ENCODE peak calls at places on chromosomes 5 and 9, in ten cellular contexts. O, Z, R, P, Y, F, A, V, U and N are unnamed samples.

GRCh38 chr5:149857499-149857898 is 87.1 kb downstream of the PDE6A start:
- DNase-seq in O (peak), Z (peak), Y (no peak), V (no peak), U (peak), P (peak), A (no peak), F (no peak), R (peak), N (no peak)

GRCh38 chr5:2207966-2208544 is 325.3 kb upstream of the IRX4 start:
- DNase-seq in A (peak), U (no peak), F (no peak), P (no peak), R (peak), Z (peak), V (no peak), Y (no peak), O (no peak), N (no peak)

GRCh38 chr5:170297589-170298462 is at the start of gene LCP2:
- DNase-seq in A (no peak), Y (no peak), Z (no peak), R (no peak), V (peak), O (peak), P (no peak), F (no peak), U (no peak), N (peak)

GRCh38 chr5:130323804-130324454 is 419.7 kb downstream of the CHSY3 start:
- DNase-seq in P (no peak), A (no peak), F (no peak), R (no peak), O (no peak), Y (peak), Z (no peak), V (peak), U (no peak), N (peak)

GRCh38 chr9:7388755-7389154 is 410.8 kb downstream of the DMAC1 start:
- DNase-seq in R (no peak), U (no peak), O (no peak), P (no peak), A (no peak), V (no peak), Z (no peak), F (no peak), Y (no peak), N (no peak)

GRCh38 chr9:129494113-129494789 is 126.7 kb downstream of the C9orf50 start:
- DNase-seq in A (no peak), U (no peak), Y (no peak), F (no peak), Z (peak), V (no peak), O (no peak), R (no peak), P (no peak), N (no peak)

GRCh38 chr9:32431940-32432555 is 47.6 kb downstream of the ACO1 start:
- DNase-seq in O (peak), P (no peak), U (peak), Y (peak), A (peak), Z (peak), V (no peak), R (no peak), F (peak), N (no peak)

GRCh38 chr9:95370064-95370463 is 52.6 kb upstream of the FANCC start:
- DNase-seq in R (no peak), Z (no peak), P (no peak), A (no peak), V (no peak), O (no peak), Y (no peak), F (no peak), U (no peak), N (no peak)

GRCh38 chr5:73028991-73029540 is 73.2 kb downstream of the FCHO2 start:
- DNase-seq in Z (no peak), A (no peak), V (no peak), O (no peak), U (no peak), Y (no peak), P (no peak), F (peak), R (no peak), N (no peak)

GRCh38 chr5:73030995-73031394 is 75.2 kb downstream of the FCHO2 start:
- DNase-seq in F (peak), O (no peak), Y (no peak), R (no peak), Z (peak), A (peak), P (no peak), V (no peak), U (no peak), N (no peak)

GRCh38 chr5:73030531-73030930 is 74.7 kb downstream of the FCHO2 start:
- DNase-seq in Y (no peak), A (no peak), F (no peak), U (no peak), O (no peak), R (no peak), V (no peak), Z (no peak), P (no peak), N (no peak)

GRCh38 chr5:73027816-73028215 is 72.0 kb downstream of the FCHO2 start:
- DNase-seq in V (no peak), U (no peak), A (no peak), Y (no peak), Z (no peak), P (no peak), R (no peak), F (no peak), O (no peak), N (no peak)

GRCh38 chr5:73027361-73027760 is 71.5 kb downstream of the FCHO2 start:
- DNase-seq in O (no peak), Z (no peak), P (no peak), R (no peak), V (no peak), U (no peak), F (no peak), Y (no peak), A (no peak), N (no peak)
- TF ChIP-seq CTCF in O (no peak), Z (no peak), P (no peak), R (peak), V (no peak), U (peak), F (peak), Y (peak), A (peak), N (no peak)

DNA sequence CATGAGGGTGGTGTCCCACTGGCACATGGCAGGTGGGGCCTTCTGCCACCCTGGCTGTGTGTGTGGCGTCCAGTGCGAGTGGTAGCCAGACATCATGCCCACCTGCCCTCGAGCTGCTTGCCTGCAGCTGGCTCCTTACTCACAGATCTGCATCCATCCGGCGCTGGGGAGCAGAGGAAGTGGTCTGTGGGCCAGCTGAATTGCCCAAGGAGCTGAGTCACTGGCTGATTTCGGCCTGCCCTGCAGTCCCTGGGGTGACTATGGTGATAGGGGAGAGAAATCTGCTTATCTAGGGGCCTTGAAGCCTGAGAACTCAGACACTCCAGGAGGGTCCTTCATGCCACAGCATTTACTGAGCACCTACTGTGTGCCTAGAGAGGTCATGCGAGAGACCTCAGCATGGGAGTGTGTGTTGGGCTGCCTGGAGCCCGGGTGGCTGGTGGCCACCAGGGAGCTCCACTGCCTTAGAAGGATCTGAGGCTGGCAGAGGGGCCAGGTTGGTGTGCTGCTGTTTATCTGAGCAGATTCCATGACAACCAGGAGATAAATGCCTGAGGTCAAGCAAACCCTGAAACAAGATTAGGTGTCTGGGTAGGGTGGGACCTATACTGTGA is 57.1 kb downstream of the SLC22A5 start:
- DNase-seq in R (peak), V (peak), Z (peak), U (peak), Y (peak), O (peak), A (no peak), F (peak), P (peak), N (peak)
- TF ChIP-seq CTCF in R (peak), V (peak), Z (peak), U (peak), Y (peak), O (peak), A (peak), F (peak), P (no peak), N (peak)

DNA sequence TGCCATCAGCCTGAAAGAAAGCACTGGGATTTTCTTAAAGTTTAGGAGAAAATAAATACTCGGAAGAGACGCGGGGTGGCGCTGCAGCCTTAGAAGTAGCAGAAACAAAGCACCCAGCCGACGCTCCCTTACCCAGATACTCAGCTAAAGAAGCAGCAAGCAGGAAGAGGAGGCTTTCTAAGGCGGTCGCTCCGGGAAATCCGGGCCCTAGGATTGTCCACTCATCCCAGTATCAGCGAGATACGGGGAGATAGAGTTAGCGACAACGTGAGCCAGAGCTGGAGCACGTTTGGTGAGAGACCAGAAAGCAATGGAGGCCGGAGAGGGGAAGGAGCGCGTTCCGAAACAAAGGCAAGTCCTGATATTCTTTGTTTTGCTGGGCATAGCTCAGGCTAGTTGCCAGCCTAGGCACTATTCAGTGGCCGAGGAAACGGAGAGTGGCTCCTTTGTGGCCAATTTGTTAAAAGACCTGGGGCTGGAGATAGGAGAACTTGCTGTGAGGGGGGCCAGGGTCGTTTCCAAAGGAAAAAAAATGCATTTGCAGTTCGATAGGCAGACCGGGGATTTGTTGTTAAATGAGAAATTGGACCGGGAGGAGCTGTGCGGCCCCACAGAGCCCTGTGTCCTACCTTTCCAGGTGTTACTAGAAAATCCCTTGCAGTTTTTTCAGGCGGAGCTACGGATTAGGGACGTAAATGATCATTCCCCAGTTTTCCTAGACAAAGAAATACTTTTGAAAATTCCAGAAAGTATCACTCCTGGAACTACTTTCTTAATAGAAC is at the start of gene PCDHB2:
- DNase-seq in O (no peak), Y (no peak), R (no peak), A (peak), Z (peak), V (no peak), F (peak), U (peak), P (no peak), N (no peak)
- TF ChIP-seq CTCF in O (peak), Y (no peak), R (peak), A (peak), Z (peak), V (no peak), F (peak), U (peak), P (no peak), N (peak)

GRCh38 chr5:141392429-141393198 is at the start of gene PCDHGA8:
- DNase-seq in O (no peak), V (no peak), R (no peak), F (no peak), A (no peak), P (no peak), Z (no peak), Y (no peak), U (no peak), N (no peak)
- TF ChIP-seq CTCF in O (no peak), V (no peak), R (peak), F (peak), A (no peak), P (no peak), Z (no peak), Y (peak), U (peak), N (no peak)

DNA sequence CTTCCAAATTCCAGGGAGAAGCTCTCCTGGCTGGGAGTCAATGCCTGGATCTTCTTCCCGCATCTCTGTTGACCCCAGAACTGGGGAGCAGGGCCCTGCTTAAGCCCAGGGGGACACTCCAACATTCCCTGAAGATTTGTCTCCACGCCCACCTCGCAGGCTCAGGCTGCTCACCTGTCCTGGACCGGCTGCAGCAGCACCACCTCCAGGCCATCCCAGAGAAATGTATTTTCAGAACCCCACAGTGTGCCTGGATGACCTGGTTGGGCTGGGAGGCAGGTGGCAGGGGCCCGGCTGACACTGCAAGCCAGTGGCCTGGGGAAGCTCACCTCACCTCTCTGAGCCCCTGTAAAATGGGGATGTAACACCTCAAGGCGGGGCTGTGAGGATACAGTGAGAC is 27.1 kb upstream of the ZBTB43 start:
- DNase-seq in Y (no peak), P (no peak), U (no peak), F (no peak), V (no peak), R (peak), A (peak), O (no peak), Z (peak), N (no peak)
- TF ChIP-seq CTCF in Y (peak), P (no peak), U (peak), F (peak), V (peak), R (no peak), A (peak), O (no peak), Z (peak), N (peak)

GRCh38 chr9:14096182-14096922 is 217.6 kb downstream of the NFIB start:
- DNase-seq in V (no peak), A (no peak), O (peak), F (no peak), Z (peak), P (no peak), Y (no peak), U (peak), R (no peak), N (no peak)
- TF ChIP-seq CTCF in V (no peak), A (no peak), O (no peak), F (no peak), Z (no peak), P (no peak), Y (no peak), U (no peak), R (no peak), N (no peak)

GRCh38 chr9:34139477-34140146 is 13.1 kb upstream of the DCAF12 start:
- DNase-seq in A (no peak), O (peak), P (no peak), V (no peak), F (peak), U (peak), R (no peak), Z (peak), Y (no peak), N (no peak)
- TF ChIP-seq CTCF in A (no peak), O (peak), P (no peak), V (no peak), F (peak), U (peak), R (peak), Z (peak), Y (peak), N (peak)

DNA sequence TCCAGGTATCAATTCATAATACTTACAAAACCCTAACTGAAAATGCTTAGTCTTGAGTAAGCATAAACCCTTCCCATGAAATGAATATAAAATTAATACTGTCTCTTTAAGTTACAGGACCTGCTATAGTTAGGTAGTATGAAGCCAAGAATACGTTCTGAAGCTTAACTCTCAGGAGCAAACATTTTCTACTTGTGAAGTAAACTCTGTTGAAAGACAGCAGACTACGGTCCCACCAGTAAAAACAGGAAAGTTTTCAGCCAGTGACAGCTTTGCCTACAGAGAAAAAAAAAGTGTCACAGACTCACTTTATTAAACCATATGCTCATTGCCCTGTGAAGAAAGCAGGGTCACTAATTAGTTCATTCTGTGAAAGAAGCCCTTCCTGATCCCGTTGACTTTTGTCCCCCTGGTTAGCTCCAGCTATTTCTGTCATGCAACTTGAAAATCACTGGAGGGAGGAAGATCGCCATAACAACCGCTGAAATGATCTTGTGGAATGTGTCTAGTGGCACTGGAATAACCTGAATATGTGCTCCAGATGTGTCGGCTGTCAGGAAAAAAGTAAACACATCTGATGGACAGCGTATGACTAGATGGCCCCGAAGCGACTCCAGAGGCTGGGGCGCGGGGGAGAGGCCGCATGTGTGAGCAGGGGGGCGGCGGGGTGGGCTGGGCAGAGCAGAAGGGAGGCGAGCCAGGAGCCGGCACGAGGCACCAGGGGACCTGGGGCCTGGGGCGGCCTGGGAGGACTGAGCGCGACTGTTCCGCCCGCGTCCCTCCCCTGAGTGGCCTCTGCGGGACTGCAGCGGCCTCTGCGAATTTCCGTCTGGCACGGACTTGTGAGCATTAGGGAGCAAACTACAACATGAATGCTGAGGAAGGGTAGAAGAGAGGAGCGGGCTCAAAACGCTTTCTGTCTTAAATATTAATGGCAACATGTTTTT is 41.9 kb downstream of the BNC2 start:
- DNase-seq in F (peak), V (no peak), O (no peak), Z (peak), Y (no peak), U (peak), R (no peak), P (no peak), A (peak), N (no peak)
- TF ChIP-seq CTCF in F (no peak), V (no peak), O (no peak), Z (no peak), Y (no peak), U (no peak), R (no peak), P (no peak), A (no peak), N (no peak)

GRCh38 chr5:160352308-160352707 is 18.1 kb downstream of the C1QTNF2 start:
- DNase-seq in R (no peak), Z (no peak), U (no peak), F (no peak), V (no peak), A (no peak), P (no peak), Y (no peak), O (no peak), N (no peak)

GRCh38 chr5:160348080-160348479 is 22.3 kb downstream of the C1QTNF2 start:
- DNase-seq in V (no peak), R (no peak), F (no peak), O (no peak), Y (no peak), Z (peak), U (no peak), P (no peak), A (no peak), N (no peak)

GRCh38 chr5:160347453-160347852 is 23.0 kb downstream of the C1QTNF2 start:
- DNase-seq in O (no peak), R (no peak), U (no peak), Y (no peak), Z (no peak), F (no peak), P (no peak), A (no peak), V (no peak), N (no peak)

GRCh38 chr5:160353379-160353778 is 17.0 kb downstream of the C1QTNF2 start:
- DNase-seq in F (no peak), U (no peak), R (no peak), V (no peak), O (peak), A (no peak), P (no peak), Z (no peak), Y (no peak), N (no peak)

GRCh38 chr5:160349249-160349965 is 21.0 kb downstream of the C1QTNF2 start:
- DNase-seq in U (no peak), A (no peak), O (no peak), F (no peak), R (no peak), Y (no peak), V (no peak), P (no peak), Z (no peak), N (no peak)
- TF ChIP-seq CTCF in U (no peak), A (no peak), O (no peak), F (no peak), R (no peak), Y (no peak), V (no peak), P (no peak), Z (no peak), N (no peak)